ENCODE peak calls at places on chromosomes 11 and 22, in ten cellular contexts. D is testis; X is pancreas; R is osteoblast; U is effector memory CD4-positive, alpha-beta T cell; T is IMR-90; O is mesendoderm; E is gastrocnemius medialis; J is Panc1; I is cardiac muscle cell. G is an unnamed sample. For H3K36me3 and H3K4me1, the result is how much of the 10 kb centered on the place peaks cover.

GRCh38 chr11:134655189-134655937 is 243.3 kb upstream of the B3GAT1 start:
- DNase-seq in D (no peak), X (no peak), R (peak), U (no peak), T (no peak), O (no peak), E (no peak), J (no peak), I (no peak), G (peak)

GRCh38 chr11:134405841-134406240 is 6.2 kb downstream of the B3GAT1 start:
- DNase-seq in D (no peak), X (no peak), R (no peak), U (no peak), T (no peak), O (no peak), E (no peak), J (no peak), I (no peak), G (no peak)

GRCh38 chr11:57476883-57477506 is 16.7 kb downstream of the RTN4RL2 start:
- DNase-seq in D (peak), X (peak), R (peak), U (no peak), T (peak), O (peak), E (no peak), J (no peak), I (peak), G (no peak)

GRCh38 chr11:23611726-23612125 is 751.5 kb upstream of the CCDC179 start:
- DNase-seq in D (no peak), X (no peak), R (no peak), U (no peak), T (no peak), O (no peak), E (no peak), J (no peak), I (no peak), G (no peak)

GRCh38 chr22:30870451-30871345 is 97.9 kb downstream of the MORC2 start:
- DNase-seq in D (no peak), X (peak), R (peak), U (no peak), T (no peak), O (no peak), E (no peak), J (no peak), I (no peak), G (no peak)

GRCh38 chr11:2931416-2931746 is 2.2 kb upstream of the PHLDA2 start:
- DNase-seq in D (no peak), X (no peak), R (no peak), U (no peak), T (no peak), O (no peak), E (no peak), J (no peak), I (no peak), G (no peak)

GRCh38 chr11:10792385-10793068 is 16.2 kb downstream of the EIF4G2 start:
- DNase-seq in D (peak), X (peak), R (peak), U (peak), T (peak), O (peak), E (peak), J (no peak), I (peak), G (no peak)

GRCh38 chr11:2525166-2525861 is 80.5 kb downstream of the KCNQ1 start:
- DNase-seq in D (no peak), X (peak), R (peak), U (no peak), T (no peak), O (no peak), E (peak), J (no peak), I (no peak), G (no peak)

GRCh38 chr11:115112779-115113178 is 391.4 kb downstream of the CADM1 start:
- DNase-seq in D (no peak), X (no peak), R (no peak), U (no peak), T (no peak), O (no peak), E (no peak), J (no peak), I (no peak), G (no peak)

GRCh38 chr11:115958089-115959000 is 454.1 kb upstream of the CADM1 start:
- DNase-seq in D (no peak), X (no peak), R (peak), U (no peak), T (no peak), O (peak), E (no peak), J (no peak), I (no peak), G (no peak)

GRCh38 chr11:109378049-109378448 is 43.9 kb upstream of the C11orf87 start:
- DNase-seq in D (no peak), X (no peak), R (no peak), U (no peak), T (no peak), O (no peak), E (no peak), J (no peak), I (no peak), G (no peak)

GRCh38 chr11:70067591-70068341 is 10.4 kb upstream of the ANO1 start:
- DNase-seq in D (no peak), X (no peak), R (peak), U (no peak), T (no peak), O (peak), E (no peak), J (no peak), I (peak), G (peak)

GRCh38 chr11:8826145-8826786 is 84.7 kb upstream of the AKIP1 start:
- DNase-seq in D (no peak), X (peak), R (peak), U (no peak), T (peak), O (peak), E (no peak), J (no peak), I (no peak), G (peak)

GRCh38 chr22:43345761-43346261 is 2.6 kb upstream of the SCUBE1 start:
- DNase-seq in D (no peak), X (no peak), R (peak), U (no peak), T (no peak), O (peak), E (no peak), J (no peak), I (no peak), G (no peak)

GRCh38 chr11:69290791-69291190 is 3.2 kb upstream of the MYEOV start:
- DNase-seq in D (no peak), X (no peak), R (peak), U (no peak), T (no peak), O (no peak), E (no peak), J (no peak), I (no peak), G (no peak)

GRCh38 chr11:121237686-121238658 is 54.6 kb upstream of the SC5D start:
- DNase-seq in D (no peak), X (no peak), R (no peak), U (no peak), T (peak), O (no peak), E (no peak), J (no peak), I (no peak), G (no peak)

GRCh38 chr11:82981852-82982251 is 80.3 kb downstream of the DDIAS start:
- DNase-seq in D (no peak), X (no peak), R (no peak), U (no peak), T (no peak), O (no peak), E (no peak), J (no peak), I (no peak), G (no peak)

GRCh38 chr11:110345756-110346155 is 49.3 kb upstream of the RDX start:
- DNase-seq in D (no peak), X (no peak), R (no peak), U (no peak), T (no peak), O (no peak), E (no peak), J (no peak), I (no peak), G (no peak)

GRCh38 chr22:29277927-29278326 is 9.9 kb downstream of the EWSR1 start:
- DNase-seq in D (no peak), X (no peak), R (no peak), U (no peak), T (no peak), O (no peak), E (no peak), J (no peak), I (no peak), G (no peak)

GRCh38 chr11:92180664-92181251 is 43.9 kb upstream of the FAT3 start:
- DNase-seq in D (no peak), X (no peak), R (no peak), U (no peak), T (peak), O (peak), E (no peak), J (no peak), I (no peak), G (no peak)

GRCh38 chr22:45994516-45995404 is 17.8 kb upstream of the WNT7B start:
- DNase-seq in D (peak), X (peak), R (peak), U (peak), T (peak), O (peak), E (peak), J (no peak), I (peak), G (no peak)

GRCh38 chr11:34492806-34493414 is 20.7 kb downstream of the ELF5 start:
- DNase-seq in D (peak), X (peak), R (peak), U (peak), T (peak), O (peak), E (no peak), J (peak), I (peak), G (no peak)

GRCh38 chr22:45125198-45125597 is 38.5 kb upstream of the NUP50 start:
- DNase-seq in D (no peak), X (no peak), R (peak), U (no peak), T (peak), O (no peak), E (no peak), J (no peak), I (no peak), G (no peak)

GRCh38 chr11:117220568-117220967 is 11.3 kb downstream of the PCSK7 start:
- DNase-seq in D (peak), X (no peak), R (no peak), U (no peak), T (no peak), O (no peak), E (peak), J (no peak), I (no peak), G (no peak)
- H3K36me3 ChIP-seq in D (under half), X (under half), R (under half), U (half or more), T (under half), O (under half), E (half or more), J (under half), I (under half), G (under half)

GRCh38 chr11:45162064-45162375 is 15.6 kb downstream of the PRDM11 start:
- DNase-seq in D (no peak), X (no peak), R (peak), U (no peak), T (no peak), O (no peak), E (no peak), J (no peak), I (no peak), G (no peak)
- H3K4me1 ChIP-seq in D (under half), X (under half), R (under half), U (under half), T (under half), O (under half), E (under half), J (under half), I (under half), G (half or more)

DNA sequence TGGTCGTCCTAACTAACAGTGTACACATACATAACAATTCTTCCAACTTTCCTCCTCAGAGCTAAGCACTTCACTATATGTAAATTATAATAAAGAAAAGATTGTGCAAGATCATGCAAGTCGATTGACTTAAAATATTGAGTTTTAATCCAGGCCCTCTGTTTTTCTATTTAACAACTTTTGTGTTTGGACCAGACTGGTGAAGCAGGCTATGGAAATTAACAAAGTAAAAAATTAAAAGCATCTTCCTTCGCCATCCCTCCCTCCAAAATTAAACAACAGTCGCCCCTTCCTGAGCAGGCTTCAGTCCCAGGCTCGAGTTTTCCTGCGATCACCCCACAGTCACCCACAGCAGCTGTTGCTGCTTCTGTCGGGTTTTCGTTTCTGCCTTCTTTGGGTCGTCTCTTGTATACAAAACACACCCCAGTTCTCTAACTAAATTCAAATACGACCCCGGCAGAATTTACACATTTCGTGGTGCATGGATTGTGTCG is 4.7 kb downstream of the ALX4 start:
- DNase-seq in D (no peak), X (no peak), R (peak), U (no peak), T (no peak), O (no peak), E (no peak), J (no peak), I (no peak), G (no peak)
- H3K27ac ChIP-seq in D (no peak), X (no peak), R (no peak), U (no peak), T (no peak), O (no peak), E (no peak), J (peak), I (no peak), G (no peak)

GRCh38 chr11:102341844-102342318 is 5.1 kb upstream of the BIRC2 start:
- DNase-seq in D (peak), X (peak), R (no peak), U (peak), T (peak), O (peak), E (peak), J (no peak), I (peak), G (no peak)
- H3K36me3 ChIP-seq in D (under half), X (under half), R (under half), U (under half), T (under half), O (under half), E (under half), J (under half), I (under half), G (under half)

GRCh38 chr11:67292671-67293070 is 3.6 kb downstream of the ANKRD13D start:
- DNase-seq in D (no peak), X (no peak), R (peak), U (no peak), T (peak), O (no peak), E (no peak), J (no peak), I (no peak), G (no peak)
- H3K4me1 ChIP-seq in D (under half), X (under half), R (under half), U (under half), T (under half), O (under half), E (under half), J (under half), I (under half), G (half or more)

GRCh38 chr11:75421035-75421602 is 11.9 kb downstream of the KLHL35 start:
- DNase-seq in D (peak), X (no peak), R (peak), U (no peak), T (no peak), O (no peak), E (no peak), J (no peak), I (no peak), G (no peak)
- H3K27ac ChIP-seq in D (peak), X (peak), R (no peak), U (no peak), T (no peak), O (no peak), E (no peak), J (no peak), I (peak), G (no peak)

DNA sequence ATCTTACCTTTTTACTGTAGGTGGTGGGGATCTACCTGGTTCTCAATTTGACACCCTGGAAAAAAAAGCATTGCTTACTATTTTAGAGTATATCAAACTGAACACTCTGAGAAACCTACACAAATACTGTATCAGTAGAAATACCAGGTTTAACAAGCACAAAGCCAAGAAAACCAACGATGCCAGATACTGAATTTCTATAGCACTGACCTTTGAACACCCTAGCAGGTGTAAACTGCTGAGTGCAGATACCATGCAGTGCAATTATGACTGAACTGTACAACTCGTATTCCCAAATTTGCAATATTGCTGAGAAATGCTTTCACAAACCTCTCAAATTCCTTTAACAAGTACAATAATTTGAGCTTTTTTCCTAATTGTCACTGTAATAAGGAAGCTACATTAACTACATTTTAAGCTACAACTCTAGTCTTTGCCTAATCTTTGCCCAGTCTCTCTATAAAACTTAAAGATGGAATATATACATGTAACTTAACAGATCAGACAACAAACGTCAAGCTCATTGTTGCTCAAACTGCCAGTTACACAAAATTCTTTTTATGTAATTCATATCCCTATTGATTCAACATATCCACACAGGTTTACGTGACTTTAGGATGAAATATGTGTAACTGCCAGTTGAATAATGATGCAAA is 8.9 kb downstream of the TAF1D start:
- DNase-seq in D (no peak), X (no peak), R (no peak), U (no peak), T (no peak), O (no peak), E (no peak), J (no peak), I (no peak), G (no peak)
- H3K36me3 ChIP-seq in D (under half), X (half or more), R (half or more), U (half or more), T (under half), O (under half), E (half or more), J (half or more), I (half or more), G (under half)

GRCh38 chr11:42951266-42951665 is 360.5 kb upstream of the API5 start:
- DNase-seq in D (no peak), X (no peak), R (no peak), U (no peak), T (no peak), O (no peak), E (no peak), J (no peak), I (no peak), G (no peak)
- H3K4me1 ChIP-seq in D (under half), X (under half), R (under half), U (under half), T (under half), O (under half), E (under half), J (under half), I (under half), G (under half)